ENCODE peak calls at places on chromosomes 16 and 17, in nine cellular contexts. One of them, this sample, is unnamed.

GRCh38 chr16:79154081-79154480 is 446.5 kb downstream of the MAF start:
- DNase-seq in OCI-M1: no peak
- DNase-seq in stimulated activated CD4-positive, alpha-beta T cell treated with anti-CD3 and anti-CD28 coated beads, Interleukin-1b, Interleukin-23, amount 100 ng/mL, for 24 hours: no peak
- DNase-seq in T-helper 2 cell: no peak
- DNase-seq in stimulated activated CD8-positive, alpha-beta memory T cell treated with anti-CD3 and anti-CD28 coated beads, Interleukin-2, amount 100 ng/mL, for 48 hours: no peak
- DNase-seq in EL: no peak
- DNase-seq in SHP77: no peak
- DNase-seq in activated CD8-positive, alpha-beta memory T cell treated with anti-CD3 and anti-CD28 coated beads for 24 hours: no peak
- DNase-seq in dorsolateral prefrontal cortex: no peak
- DNase-seq in this sample: no peak

GRCh38 chr17:66420961-66421371 is 118.6 kb downstream of the PRKCA start:
- DNase-seq in stimulated activated CD8-positive, alpha-beta memory T cell treated with anti-CD3 and anti-CD28 coated beads, Interleukin-2, amount 100 ng/mL, for 48 hours: no peak
- DNase-seq in dorsolateral prefrontal cortex: no peak
- DNase-seq in activated CD8-positive, alpha-beta memory T cell treated with anti-CD3 and anti-CD28 coated beads for 24 hours: no peak
- DNase-seq in SHP77: no peak
- DNase-seq in stimulated activated CD4-positive, alpha-beta T cell treated with anti-CD3 and anti-CD28 coated beads, Interleukin-1b, Interleukin-23, amount 100 ng/mL, for 24 hours: no peak
- DNase-seq in OCI-M1: no peak
- DNase-seq in EL: peak; percentile 59
- DNase-seq in T-helper 2 cell: no peak
- DNase-seq in this sample: no peak

GRCh38 chr16:66520406-66521194 is 29.3 kb downstream of the TK2 start:
- DNase-seq in EL: no peak
- DNase-seq in stimulated activated CD4-positive, alpha-beta T cell treated with anti-CD3 and anti-CD28 coated beads, Interleukin-1b, Interleukin-23, amount 100 ng/mL, for 24 hours: no peak
- DNase-seq in SHP77: no peak
- DNase-seq in T-helper 2 cell: no peak
- DNase-seq in dorsolateral prefrontal cortex: no peak
- DNase-seq in activated CD8-positive, alpha-beta memory T cell treated with anti-CD3 and anti-CD28 coated beads for 24 hours: no peak
- DNase-seq in OCI-M1: peak; percentile 70
- DNase-seq in stimulated activated CD8-positive, alpha-beta memory T cell treated with anti-CD3 and anti-CD28 coated beads, Interleukin-2, amount 100 ng/mL, for 48 hours: no peak
- DNase-seq in this sample: no peak

GRCh38 chr17:38706625-38707298 is 1.7 kb downstream of the MLLT6 start:
- DNase-seq in stimulated activated CD8-positive, alpha-beta memory T cell treated with anti-CD3 and anti-CD28 coated beads, Interleukin-2, amount 100 ng/mL, for 48 hours: no peak
- DNase-seq in T-helper 2 cell: no peak
- DNase-seq in EL: peak; percentile 19
- DNase-seq in activated CD8-positive, alpha-beta memory T cell treated with anti-CD3 and anti-CD28 coated beads for 24 hours: peak; percentile 78
- DNase-seq in stimulated activated CD4-positive, alpha-beta T cell treated with anti-CD3 and anti-CD28 coated beads, Interleukin-1b, Interleukin-23, amount 100 ng/mL, for 24 hours: peak; percentile 33
- DNase-seq in OCI-M1: no peak
- DNase-seq in SHP77: no peak
- DNase-seq in dorsolateral prefrontal cortex: no peak
- DNase-seq in this sample: no peak

GRCh38 chr16:68328860-68329370 is 18.1 kb downstream of the PRMT7 start:
- DNase-seq in stimulated activated CD8-positive, alpha-beta memory T cell treated with anti-CD3 and anti-CD28 coated beads, Interleukin-2, amount 100 ng/mL, for 48 hours: no peak
- DNase-seq in stimulated activated CD4-positive, alpha-beta T cell treated with anti-CD3 and anti-CD28 coated beads, Interleukin-1b, Interleukin-23, amount 100 ng/mL, for 24 hours: no peak
- DNase-seq in SHP77: no peak
- DNase-seq in T-helper 2 cell: no peak
- DNase-seq in activated CD8-positive, alpha-beta memory T cell treated with anti-CD3 and anti-CD28 coated beads for 24 hours: no peak
- DNase-seq in dorsolateral prefrontal cortex: no peak
- DNase-seq in OCI-M1: no peak
- DNase-seq in EL: no peak
- DNase-seq in this sample: no peak

GRCh38 chr17:14919049-14919545 is 346.0 kb downstream of the PMP22 start:
- DNase-seq in EL: no peak
- DNase-seq in stimulated activated CD4-positive, alpha-beta T cell treated with anti-CD3 and anti-CD28 coated beads, Interleukin-1b, Interleukin-23, amount 100 ng/mL, for 24 hours: no peak
- DNase-seq in dorsolateral prefrontal cortex: no peak
- DNase-seq in stimulated activated CD8-positive, alpha-beta memory T cell treated with anti-CD3 and anti-CD28 coated beads, Interleukin-2, amount 100 ng/mL, for 48 hours: no peak
- DNase-seq in SHP77: no peak
- DNase-seq in activated CD8-positive, alpha-beta memory T cell treated with anti-CD3 and anti-CD28 coated beads for 24 hours: no peak
- DNase-seq in OCI-M1: no peak
- DNase-seq in T-helper 2 cell: no peak
- DNase-seq in this sample: no peak

GRCh38 chr17:77089118-77089477 is 51.7 kb upstream of the SEC14L1 start:
- DNase-seq in OCI-M1: peak; percentile 36
- DNase-seq in activated CD8-positive, alpha-beta memory T cell treated with anti-CD3 and anti-CD28 coated beads for 24 hours: peak; percentile 68
- DNase-seq in T-helper 2 cell: no peak
- DNase-seq in stimulated activated CD8-positive, alpha-beta memory T cell treated with anti-CD3 and anti-CD28 coated beads, Interleukin-2, amount 100 ng/mL, for 48 hours: no peak
- DNase-seq in SHP77: no peak
- DNase-seq in EL: no peak
- DNase-seq in dorsolateral prefrontal cortex: no peak
- DNase-seq in stimulated activated CD4-positive, alpha-beta T cell treated with anti-CD3 and anti-CD28 coated beads, Interleukin-1b, Interleukin-23, amount 100 ng/mL, for 24 hours: no peak
- DNase-seq in this sample: no peak

GRCh38 chr17:35917519-35918213 is 12.9 kb downstream of the RDM1 start:
- DNase-seq in EL: no peak
- DNase-seq in T-helper 2 cell: no peak
- DNase-seq in activated CD8-positive, alpha-beta memory T cell treated with anti-CD3 and anti-CD28 coated beads for 24 hours: no peak
- DNase-seq in stimulated activated CD8-positive, alpha-beta memory T cell treated with anti-CD3 and anti-CD28 coated beads, Interleukin-2, amount 100 ng/mL, for 48 hours: no peak
- DNase-seq in SHP77: no peak
- DNase-seq in OCI-M1: no peak
- DNase-seq in dorsolateral prefrontal cortex: no peak
- DNase-seq in stimulated activated CD4-positive, alpha-beta T cell treated with anti-CD3 and anti-CD28 coated beads, Interleukin-1b, Interleukin-23, amount 100 ng/mL, for 24 hours: no peak
- DNase-seq in this sample: no peak

GRCh38 chr17:9987779-9988585 is 82.9 kb upstream of the RCVRN start:
- DNase-seq in SHP77: no peak
- DNase-seq in dorsolateral prefrontal cortex: no peak
- DNase-seq in OCI-M1: peak; percentile 15
- DNase-seq in EL: peak; percentile 32
- DNase-seq in stimulated activated CD4-positive, alpha-beta T cell treated with anti-CD3 and anti-CD28 coated beads, Interleukin-1b, Interleukin-23, amount 100 ng/mL, for 24 hours: no peak
- DNase-seq in activated CD8-positive, alpha-beta memory T cell treated with anti-CD3 and anti-CD28 coated beads for 24 hours: peak; percentile 69
- DNase-seq in stimulated activated CD8-positive, alpha-beta memory T cell treated with anti-CD3 and anti-CD28 coated beads, Interleukin-2, amount 100 ng/mL, for 48 hours: peak; percentile 3
- DNase-seq in T-helper 2 cell: no peak
- DNase-seq in this sample: no peak

GRCh38 chr16:85663891-85664321 is 24.8 kb downstream of the GINS2 start:
- DNase-seq in dorsolateral prefrontal cortex: no peak
- DNase-seq in stimulated activated CD4-positive, alpha-beta T cell treated with anti-CD3 and anti-CD28 coated beads, Interleukin-1b, Interleukin-23, amount 100 ng/mL, for 24 hours: no peak
- DNase-seq in activated CD8-positive, alpha-beta memory T cell treated with anti-CD3 and anti-CD28 coated beads for 24 hours: no peak
- DNase-seq in SHP77: peak; percentile 84
- DNase-seq in OCI-M1: no peak
- DNase-seq in stimulated activated CD8-positive, alpha-beta memory T cell treated with anti-CD3 and anti-CD28 coated beads, Interleukin-2, amount 100 ng/mL, for 48 hours: no peak
- DNase-seq in EL: no peak
- DNase-seq in T-helper 2 cell: no peak
- DNase-seq in this sample: no peak

GRCh38 chr17:55233840-55234239 is 30.9 kb upstream of the HLF start:
- DNase-seq in T-helper 2 cell: no peak
- DNase-seq in stimulated activated CD4-positive, alpha-beta T cell treated with anti-CD3 and anti-CD28 coated beads, Interleukin-1b, Interleukin-23, amount 100 ng/mL, for 24 hours: no peak
- DNase-seq in EL: no peak
- DNase-seq in SHP77: no peak
- DNase-seq in OCI-M1: no peak
- DNase-seq in dorsolateral prefrontal cortex: no peak
- DNase-seq in activated CD8-positive, alpha-beta memory T cell treated with anti-CD3 and anti-CD28 coated beads for 24 hours: no peak
- DNase-seq in stimulated activated CD8-positive, alpha-beta memory T cell treated with anti-CD3 and anti-CD28 coated beads, Interleukin-2, amount 100 ng/mL, for 48 hours: no peak
- DNase-seq in this sample: no peak

GRCh38 chr17:77645441-77646430 is 312.8 kb upstream of the TNRC6C start:
- DNase-seq in OCI-M1: peak; percentile 4
- DNase-seq in SHP77: no peak
- DNase-seq in dorsolateral prefrontal cortex: no peak
- DNase-seq in activated CD8-positive, alpha-beta memory T cell treated with anti-CD3 and anti-CD28 coated beads for 24 hours: peak; percentile 80
- DNase-seq in EL: no peak
- DNase-seq in T-helper 2 cell: peak; percentile 37
- DNase-seq in stimulated activated CD8-positive, alpha-beta memory T cell treated with anti-CD3 and anti-CD28 coated beads, Interleukin-2, amount 100 ng/mL, for 48 hours: peak; percentile 50
- DNase-seq in stimulated activated CD4-positive, alpha-beta T cell treated with anti-CD3 and anti-CD28 coated beads, Interleukin-1b, Interleukin-23, amount 100 ng/mL, for 24 hours: peak; percentile 54
- DNase-seq in this sample: no peak

GRCh38 chr17:57918017-57918895 is 37.0 kb downstream of the CUEDC1 start:
- DNase-seq in SHP77: no peak
- DNase-seq in dorsolateral prefrontal cortex: no peak
- DNase-seq in T-helper 2 cell: no peak
- DNase-seq in activated CD8-positive, alpha-beta memory T cell treated with anti-CD3 and anti-CD28 coated beads for 24 hours: no peak
- DNase-seq in stimulated activated CD4-positive, alpha-beta T cell treated with anti-CD3 and anti-CD28 coated beads, Interleukin-1b, Interleukin-23, amount 100 ng/mL, for 24 hours: no peak
- DNase-seq in EL: peak; percentile 71
- DNase-seq in OCI-M1: no peak
- DNase-seq in stimulated activated CD8-positive, alpha-beta memory T cell treated with anti-CD3 and anti-CD28 coated beads, Interleukin-2, amount 100 ng/mL, for 48 hours: no peak
- DNase-seq in this sample: no peak

GRCh38 chr16:30377812-30378235 is 3.2 kb downstream of the MYL11 start:
- DNase-seq in activated CD8-positive, alpha-beta memory T cell treated with anti-CD3 and anti-CD28 coated beads for 24 hours: no peak
- DNase-seq in stimulated activated CD8-positive, alpha-beta memory T cell treated with anti-CD3 and anti-CD28 coated beads, Interleukin-2, amount 100 ng/mL, for 48 hours: peak; percentile 78
- DNase-seq in dorsolateral prefrontal cortex: peak; percentile 97
- DNase-seq in OCI-M1: peak; percentile 96
- DNase-seq in EL: peak; percentile 86
- DNase-seq in SHP77: peak; percentile 93
- DNase-seq in stimulated activated CD4-positive, alpha-beta T cell treated with anti-CD3 and anti-CD28 coated beads, Interleukin-1b, Interleukin-23, amount 100 ng/mL, for 24 hours: peak; percentile 81
- DNase-seq in T-helper 2 cell: peak; percentile 67
- DNase-seq in this sample: peak; percentile 91

GRCh38 chr16:60491258-60491657 is 1545.0 kb downstream of the CDH8 start:
- DNase-seq in EL: no peak
- DNase-seq in SHP77: no peak
- DNase-seq in OCI-M1: no peak
- DNase-seq in stimulated activated CD8-positive, alpha-beta memory T cell treated with anti-CD3 and anti-CD28 coated beads, Interleukin-2, amount 100 ng/mL, for 48 hours: no peak
- DNase-seq in dorsolateral prefrontal cortex: no peak
- DNase-seq in stimulated activated CD4-positive, alpha-beta T cell treated with anti-CD3 and anti-CD28 coated beads, Interleukin-1b, Interleukin-23, amount 100 ng/mL, for 24 hours: no peak
- DNase-seq in T-helper 2 cell: no peak
- DNase-seq in activated CD8-positive, alpha-beta memory T cell treated with anti-CD3 and anti-CD28 coated beads for 24 hours: no peak
- DNase-seq in this sample: no peak

GRCh38 chr16:8851761-8852403 is 16.9 kb downstream of the CARHSP1 start:
- DNase-seq in EL: no peak
- DNase-seq in T-helper 2 cell: no peak
- DNase-seq in SHP77: no peak
- DNase-seq in activated CD8-positive, alpha-beta memory T cell treated with anti-CD3 and anti-CD28 coated beads for 24 hours: no peak
- DNase-seq in stimulated activated CD4-positive, alpha-beta T cell treated with anti-CD3 and anti-CD28 coated beads, Interleukin-1b, Interleukin-23, amount 100 ng/mL, for 24 hours: no peak
- DNase-seq in OCI-M1: no peak
- DNase-seq in stimulated activated CD8-positive, alpha-beta memory T cell treated with anti-CD3 and anti-CD28 coated beads, Interleukin-2, amount 100 ng/mL, for 48 hours: no peak
- DNase-seq in dorsolateral prefrontal cortex: no peak
- DNase-seq in this sample: no peak

GRCh38 chr17:65388911-65389310 is 172.5 kb downstream of the AXIN2 start:
- DNase-seq in SHP77: no peak
- DNase-seq in EL: peak; percentile 4
- DNase-seq in stimulated activated CD8-positive, alpha-beta memory T cell treated with anti-CD3 and anti-CD28 coated beads, Interleukin-2, amount 100 ng/mL, for 48 hours: no peak
- DNase-seq in T-helper 2 cell: no peak
- DNase-seq in dorsolateral prefrontal cortex: no peak
- DNase-seq in activated CD8-positive, alpha-beta memory T cell treated with anti-CD3 and anti-CD28 coated beads for 24 hours: no peak
- DNase-seq in OCI-M1: no peak
- DNase-seq in stimulated activated CD4-positive, alpha-beta T cell treated with anti-CD3 and anti-CD28 coated beads, Interleukin-1b, Interleukin-23, amount 100 ng/mL, for 24 hours: no peak
- DNase-seq in this sample: no peak

GRCh38 chr17:78793415-78793814 is 11.3 kb upstream of the CYTH1 start:
- DNase-seq in EL: no peak
- DNase-seq in SHP77: no peak
- DNase-seq in OCI-M1: no peak
- DNase-seq in activated CD8-positive, alpha-beta memory T cell treated with anti-CD3 and anti-CD28 coated beads for 24 hours: no peak
- DNase-seq in dorsolateral prefrontal cortex: no peak
- DNase-seq in stimulated activated CD4-positive, alpha-beta T cell treated with anti-CD3 and anti-CD28 coated beads, Interleukin-1b, Interleukin-23, amount 100 ng/mL, for 24 hours: no peak
- DNase-seq in T-helper 2 cell: no peak
- DNase-seq in stimulated activated CD8-positive, alpha-beta memory T cell treated with anti-CD3 and anti-CD28 coated beads, Interleukin-2, amount 100 ng/mL, for 48 hours: no peak
- DNase-seq in this sample: no peak

GRCh38 chr17:7835818-7836595 is 2.0 kb downstream of the KDM6B start:
- DNase-seq in stimulated activated CD4-positive, alpha-beta T cell treated with anti-CD3 and anti-CD28 coated beads, Interleukin-1b, Interleukin-23, amount 100 ng/mL, for 24 hours: no peak
- DNase-seq in SHP77: peak; percentile 84
- DNase-seq in OCI-M1: no peak
- DNase-seq in activated CD8-positive, alpha-beta memory T cell treated with anti-CD3 and anti-CD28 coated beads for 24 hours: peak; percentile 77
- DNase-seq in dorsolateral prefrontal cortex: no peak
- DNase-seq in T-helper 2 cell: no peak
- DNase-seq in stimulated activated CD8-positive, alpha-beta memory T cell treated with anti-CD3 and anti-CD28 coated beads, Interleukin-2, amount 100 ng/mL, for 48 hours: no peak
- DNase-seq in EL: peak; percentile 76
- DNase-seq in this sample: peak; percentile 40

GRCh38 chr17:46135126-46135812 is 58.0 kb downstream of the KANSL1 start:
- DNase-seq in EL: no peak
- DNase-seq in activated CD8-positive, alpha-beta memory T cell treated with anti-CD3 and anti-CD28 coated beads for 24 hours: no peak
- DNase-seq in stimulated activated CD4-positive, alpha-beta T cell treated with anti-CD3 and anti-CD28 coated beads, Interleukin-1b, Interleukin-23, amount 100 ng/mL, for 24 hours: no peak
- DNase-seq in OCI-M1: no peak
- DNase-seq in stimulated activated CD8-positive, alpha-beta memory T cell treated with anti-CD3 and anti-CD28 coated beads, Interleukin-2, amount 100 ng/mL, for 48 hours: no peak
- DNase-seq in dorsolateral prefrontal cortex: no peak
- DNase-seq in T-helper 2 cell: no peak
- DNase-seq in SHP77: no peak
- DNase-seq in this sample: no peak

GRCh38 chr17:4566785-4567184 is 6.4 kb upstream of the GGT6 start:
- DNase-seq in T-helper 2 cell: no peak
- DNase-seq in stimulated activated CD8-positive, alpha-beta memory T cell treated with anti-CD3 and anti-CD28 coated beads, Interleukin-2, amount 100 ng/mL, for 48 hours: no peak
- DNase-seq in EL: peak; percentile 60
- DNase-seq in activated CD8-positive, alpha-beta memory T cell treated with anti-CD3 and anti-CD28 coated beads for 24 hours: peak; percentile 75
- DNase-seq in stimulated activated CD4-positive, alpha-beta T cell treated with anti-CD3 and anti-CD28 coated beads, Interleukin-1b, Interleukin-23, amount 100 ng/mL, for 24 hours: peak; percentile 38
- DNase-seq in dorsolateral prefrontal cortex: peak; percentile 55
- DNase-seq in SHP77: peak; percentile 79
- DNase-seq in OCI-M1: peak; percentile 81
- DNase-seq in this sample: peak; percentile 45

GRCh38 chr17:872843-873242 is 90.7 kb downstream of the MRM3 start:
- DNase-seq in EL: no peak
- DNase-seq in T-helper 2 cell: no peak
- DNase-seq in dorsolateral prefrontal cortex: no peak
- DNase-seq in activated CD8-positive, alpha-beta memory T cell treated with anti-CD3 and anti-CD28 coated beads for 24 hours: no peak
- DNase-seq in SHP77: no peak
- DNase-seq in stimulated activated CD4-positive, alpha-beta T cell treated with anti-CD3 and anti-CD28 coated beads, Interleukin-1b, Interleukin-23, amount 100 ng/mL, for 24 hours: no peak
- DNase-seq in stimulated activated CD8-positive, alpha-beta memory T cell treated with anti-CD3 and anti-CD28 coated beads, Interleukin-2, amount 100 ng/mL, for 48 hours: no peak
- DNase-seq in OCI-M1: no peak
- DNase-seq in this sample: no peak

GRCh38 chr17:27575912-27576252 is 55.1 kb upstream of the LGALS9 start:
- DNase-seq in EL: no peak
- DNase-seq in activated CD8-positive, alpha-beta memory T cell treated with anti-CD3 and anti-CD28 coated beads for 24 hours: no peak
- DNase-seq in OCI-M1: peak; percentile 70
- DNase-seq in dorsolateral prefrontal cortex: no peak
- DNase-seq in SHP77: no peak
- DNase-seq in stimulated activated CD8-positive, alpha-beta memory T cell treated with anti-CD3 and anti-CD28 coated beads, Interleukin-2, amount 100 ng/mL, for 48 hours: no peak
- DNase-seq in stimulated activated CD4-positive, alpha-beta T cell treated with anti-CD3 and anti-CD28 coated beads, Interleukin-1b, Interleukin-23, amount 100 ng/mL, for 24 hours: no peak
- DNase-seq in T-helper 2 cell: no peak
- DNase-seq in this sample: no peak

GRCh38 chr16:28292731-28293588 is 635 bp downstream of the SBK1 start:
- DNase-seq in T-helper 2 cell: no peak
- DNase-seq in dorsolateral prefrontal cortex: no peak
- DNase-seq in SHP77: peak; percentile 43
- DNase-seq in stimulated activated CD4-positive, alpha-beta T cell treated with anti-CD3 and anti-CD28 coated beads, Interleukin-1b, Interleukin-23, amount 100 ng/mL, for 24 hours: no peak
- DNase-seq in EL: no peak
- DNase-seq in stimulated activated CD8-positive, alpha-beta memory T cell treated with anti-CD3 and anti-CD28 coated beads, Interleukin-2, amount 100 ng/mL, for 48 hours: no peak
- DNase-seq in OCI-M1: no peak
- DNase-seq in activated CD8-positive, alpha-beta memory T cell treated with anti-CD3 and anti-CD28 coated beads for 24 hours: peak; percentile 65
- DNase-seq in this sample: peak; percentile 53

This sample was measured in NCI-H2227 treated with DMSO at 0.1 percent for 48 hours.